ENCODE peak calls at places on chromosomes 3 and 15, in five cellular contexts. One of them, this sample, is unnamed. For H3K4me1, the result is how much of the 10 kb centered on the place peaks cover.

GRCh38 chr3:64806668-64807067 is 118.9 kb upstream of the ADAMTS9 start:
- DNase-seq in ovary: no peak
- DNase-seq in endodermal cell: no peak
- DNase-seq in fibroblast of lung: no peak
- DNase-seq in left ventricle myocardium inferior: no peak
- DNase-seq in this sample: no peak

GRCh38 chr3:16927485-16927884 is 42.7 kb downstream of the PLCL2 start:
- DNase-seq in ovary: no peak
- DNase-seq in endodermal cell: no peak
- DNase-seq in fibroblast of lung: no peak
- DNase-seq in left ventricle myocardium inferior: no peak
- DNase-seq in this sample: no peak

GRCh38 chr15:27844018-27844666 is 255.0 kb downstream of the OCA2 start:
- DNase-seq in ovary: no peak
- DNase-seq in endodermal cell: no peak
- DNase-seq in fibroblast of lung: peak
- DNase-seq in left ventricle myocardium inferior: no peak
- DNase-seq in this sample: no peak

GRCh38 chr3:38658886-38659285 is 9.4 kb upstream of the SCN5A start:
- DNase-seq in ovary: no peak
- DNase-seq in endodermal cell: peak
- DNase-seq in fibroblast of lung: no peak
- DNase-seq in left ventricle myocardium inferior: no peak
- DNase-seq in this sample: no peak

GRCh38 chr3:114722530-114722929 is 424.6 kb downstream of the ZBTB20 start:
- DNase-seq in ovary: no peak
- DNase-seq in endodermal cell: no peak
- DNase-seq in fibroblast of lung: no peak
- DNase-seq in left ventricle myocardium inferior: no peak
- DNase-seq in this sample: no peak

GRCh38 chr15:74179101-74179841 is 5.8 kb downstream of the ISLR start:
- DNase-seq in ovary: peak
- DNase-seq in endodermal cell: no peak
- DNase-seq in fibroblast of lung: peak
- DNase-seq in left ventricle myocardium inferior: peak
- DNase-seq in this sample: peak

GRCh38 chr15:68587769-68588385 is 9.1 kb downstream of the CORO2B start:
- DNase-seq in ovary: no peak
- DNase-seq in endodermal cell: no peak
- DNase-seq in fibroblast of lung: no peak
- DNase-seq in left ventricle myocardium inferior: no peak
- DNase-seq in this sample: no peak

GRCh38 chr3:104952587-104952986 is 414.1 kb upstream of the ALCAM start:
- DNase-seq in ovary: no peak
- DNase-seq in endodermal cell: no peak
- DNase-seq in fibroblast of lung: peak
- DNase-seq in left ventricle myocardium inferior: no peak
- DNase-seq in this sample: no peak

GRCh38 chr3:139756529-139757103 is 78.8 kb upstream of the NMNAT3 start:
- DNase-seq in ovary: no peak
- DNase-seq in endodermal cell: peak
- DNase-seq in fibroblast of lung: no peak
- DNase-seq in left ventricle myocardium inferior: no peak
- DNase-seq in this sample: no peak

GRCh38 chr3:97256060-97256459 is 441.7 kb downstream of the EPHA6 start:
- DNase-seq in ovary: no peak
- DNase-seq in endodermal cell: no peak
- DNase-seq in fibroblast of lung: no peak
- DNase-seq in left ventricle myocardium inferior: no peak
- DNase-seq in this sample: no peak
- TF ChIP-seq CTCF in ovary: no peak
- TF ChIP-seq CTCF in endodermal cell: peak
- TF ChIP-seq CTCF in fibroblast of lung: peak
- TF ChIP-seq CTCF in left ventricle myocardium inferior: no peak
- TF ChIP-seq CTCF in this sample: no peak

GRCh38 chr3:45947361-45947760 is 4.1 kb downstream of the CXCR6 start:
- DNase-seq in ovary: no peak
- DNase-seq in endodermal cell: no peak
- DNase-seq in fibroblast of lung: no peak
- DNase-seq in left ventricle myocardium inferior: no peak
- DNase-seq in this sample: no peak

GRCh38 chr3:45948409-45948808 is 5.1 kb downstream of the CXCR6 start:
- DNase-seq in ovary: no peak
- DNase-seq in endodermal cell: no peak
- DNase-seq in fibroblast of lung: peak
- DNase-seq in left ventricle myocardium inferior: no peak
- DNase-seq in this sample: no peak

GRCh38 chr3:45949432-45949831 is 6.2 kb downstream of the CXCR6 start:
- DNase-seq in ovary: no peak
- DNase-seq in endodermal cell: no peak
- DNase-seq in fibroblast of lung: no peak
- DNase-seq in left ventricle myocardium inferior: no peak
- DNase-seq in this sample: no peak

GRCh38 chr3:45950131-45950530 is 6.9 kb downstream of the CXCR6 start:
- DNase-seq in ovary: no peak
- DNase-seq in endodermal cell: no peak
- DNase-seq in fibroblast of lung: no peak
- DNase-seq in left ventricle myocardium inferior: no peak
- DNase-seq in this sample: no peak

GRCh38 chr3:45948881-45949280 is 5.6 kb downstream of the CXCR6 start:
- DNase-seq in ovary: no peak
- DNase-seq in endodermal cell: no peak
- DNase-seq in fibroblast of lung: no peak
- DNase-seq in left ventricle myocardium inferior: no peak
- DNase-seq in this sample: no peak
- H3K4me1 ChIP-seq in ovary: under half
- H3K4me1 ChIP-seq in endodermal cell: under half
- H3K4me1 ChIP-seq in fibroblast of lung: under half
- H3K4me1 ChIP-seq in left ventricle myocardium inferior: half or more
- H3K4me1 ChIP-seq in this sample: under half

GRCh38 chr15:67080118-67080899 is 14.9 kb downstream of the SMAD3 start:
- DNase-seq in ovary: peak
- DNase-seq in endodermal cell: no peak
- DNase-seq in fibroblast of lung: peak
- DNase-seq in left ventricle myocardium inferior: peak
- DNase-seq in this sample: no peak
- TF ChIP-seq CTCF in ovary: no peak
- TF ChIP-seq CTCF in endodermal cell: no peak
- TF ChIP-seq CTCF in fibroblast of lung: no peak
- TF ChIP-seq CTCF in left ventricle myocardium inferior: no peak
- TF ChIP-seq CTCF in this sample: no peak

GRCh38 chr3:141083226-141083625 is 32.1 kb downstream of the SPSB4 start:
- DNase-seq in ovary: no peak
- DNase-seq in endodermal cell: peak
- DNase-seq in fibroblast of lung: no peak
- DNase-seq in left ventricle myocardium inferior: no peak
- DNase-seq in this sample: no peak

GRCh38 chr3:141082064-141082463 is 30.9 kb downstream of the SPSB4 start:
- DNase-seq in ovary: no peak
- DNase-seq in endodermal cell: peak
- DNase-seq in fibroblast of lung: no peak
- DNase-seq in left ventricle myocardium inferior: no peak
- DNase-seq in this sample: no peak

GRCh38 chr3:141083831-141084624 is 32.9 kb downstream of the SPSB4 start:
- DNase-seq in ovary: no peak
- DNase-seq in endodermal cell: peak
- DNase-seq in fibroblast of lung: peak
- DNase-seq in left ventricle myocardium inferior: peak
- DNase-seq in this sample: no peak

GRCh38 chr3:141080407-141080806 is 29.3 kb downstream of the SPSB4 start:
- DNase-seq in ovary: no peak
- DNase-seq in endodermal cell: peak
- DNase-seq in fibroblast of lung: no peak
- DNase-seq in left ventricle myocardium inferior: no peak
- DNase-seq in this sample: no peak

DNA sequence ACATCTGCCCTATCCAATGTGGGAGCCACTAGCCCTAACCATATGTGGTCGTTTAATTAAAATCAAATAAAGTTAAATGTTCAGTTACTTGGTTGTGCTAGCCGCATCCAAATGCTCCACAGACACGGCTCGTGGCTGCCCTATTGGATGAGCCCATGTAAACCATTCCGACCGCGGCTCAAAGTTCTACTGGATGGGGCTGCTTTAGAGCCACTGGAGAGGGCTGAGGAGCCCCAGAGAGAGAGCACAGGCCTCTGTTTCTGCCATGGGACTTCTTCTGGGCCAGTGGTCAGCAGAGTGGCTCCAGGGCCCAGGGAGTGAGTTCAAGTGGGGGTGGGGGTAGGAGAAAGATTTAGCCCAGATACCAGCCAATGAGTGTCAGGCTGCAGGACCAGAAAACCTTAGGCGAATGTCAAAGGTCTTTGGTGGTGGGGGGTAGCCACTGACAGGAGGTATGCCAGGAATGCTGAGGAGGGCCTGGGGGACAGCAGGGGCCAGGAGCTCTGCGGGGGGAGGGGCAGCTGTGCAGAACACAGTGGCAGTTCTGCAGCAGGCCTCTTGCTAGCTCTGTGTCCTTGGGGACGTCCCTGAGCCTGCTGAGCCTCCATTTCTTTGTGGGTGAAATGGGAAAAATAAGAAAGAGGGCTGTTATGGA is 30.1 kb downstream of the SPSB4 start:
- DNase-seq in ovary: no peak
- DNase-seq in endodermal cell: peak
- DNase-seq in fibroblast of lung: no peak
- DNase-seq in left ventricle myocardium inferior: no peak
- DNase-seq in this sample: no peak
- H3K4me1 ChIP-seq in ovary: under half
- H3K4me1 ChIP-seq in endodermal cell: under half
- H3K4me1 ChIP-seq in fibroblast of lung: under half
- H3K4me1 ChIP-seq in left ventricle myocardium inferior: half or more
- H3K4me1 ChIP-seq in this sample: under half

GRCh38 chr15:78127882-78128281 is 3.4 kb downstream of the CIB2 start:
- DNase-seq in ovary: no peak
- DNase-seq in endodermal cell: no peak
- DNase-seq in fibroblast of lung: no peak
- DNase-seq in left ventricle myocardium inferior: no peak
- DNase-seq in this sample: no peak
- TF ChIP-seq CTCF in ovary: no peak
- TF ChIP-seq CTCF in endodermal cell: no peak
- TF ChIP-seq CTCF in fibroblast of lung: no peak
- TF ChIP-seq CTCF in left ventricle myocardium inferior: no peak
- TF ChIP-seq CTCF in this sample: no peak